ENCODE peak calls at places on chromosomes 16 and 17, in ten cellular contexts. Y is cardiac fibroblast, U is GM10248, L is GM13977, O is HCT116, F is kidney epithelial cell, B is H1, A is progenitor cell of endocrine pancreas, J is RWPE1, X is neural progenitor cell. R is an unnamed sample.

GRCh38 chr16:27335349-27336052 is 21.7 kb downstream of the IL4R start:
- DNase-seq in Y (peak), X (no peak), O (no peak), U (no peak), L (no peak), J (no peak), A (no peak), F (no peak), B (no peak), R (no peak)

GRCh38 chr17:75692976-75693375 is 25.8 kb downstream of the SAP30BP start:
- DNase-seq in Y (no peak), O (no peak), X (no peak), A (no peak), U (no peak), B (no peak), L (no peak), J (no peak), F (no peak), R (no peak)

GRCh38 chr17:50047488-50048126 is 8.3 kb upstream of the ITGA3 start:
- DNase-seq in L (no peak), X (no peak), B (no peak), O (no peak), Y (peak), U (no peak), F (peak), A (no peak), J (peak), R (no peak)

GRCh38 chr17:38868095-38868967 is 1.5 kb upstream of the LASP1 start:
- DNase-seq in U (no peak), A (no peak), Y (peak), O (no peak), X (peak), J (no peak), L (peak), B (no peak), F (no peak), R (no peak)

GRCh38 chr17:81082177-81083073 is 47.5 kb downstream of the BAIAP2 start:
- DNase-seq in J (no peak), O (no peak), F (no peak), L (no peak), B (no peak), X (no peak), A (no peak), Y (no peak), U (no peak), R (no peak)

GRCh38 chr16:85004587-85005205 is 6.6 kb downstream of the ZDHHC7 start:
- DNase-seq in U (no peak), Y (peak), F (peak), J (peak), O (no peak), A (no peak), L (no peak), B (no peak), X (no peak), R (no peak)

GRCh38 chr16:47928008-47928407 is 227.8 kb downstream of the ABCC12 start:
- DNase-seq in B (no peak), F (no peak), J (no peak), L (no peak), Y (no peak), U (no peak), O (peak), X (no peak), A (no peak), R (no peak)

GRCh38 chr17:42276609-42277341 is 584 bp upstream of the STAT5B start:
- DNase-seq in X (peak), Y (peak), O (no peak), A (peak), J (peak), L (no peak), U (peak), F (peak), B (no peak), R (no peak)

GRCh38 chr17:40121191-40121885 is 433 bp upstream of the MSL1 start:
- DNase-seq in X (peak), B (no peak), F (no peak), O (no peak), Y (peak), A (no peak), U (peak), L (no peak), J (peak), R (no peak)

GRCh38 chr17:42247734-42248133 is 28.5 kb downstream of the STAT5B start:
- DNase-seq in A (no peak), J (no peak), O (no peak), X (no peak), Y (peak), L (no peak), U (no peak), F (no peak), B (no peak), R (no peak)

GRCh38 chr16:85402910-85403692 is 210.0 kb upstream of the GSE1 start:
- DNase-seq in X (no peak), A (no peak), O (no peak), F (no peak), Y (peak), J (no peak), U (no peak), L (no peak), B (no peak), R (no peak)

GRCh38 chr17:81285179-81285878 is 9.8 kb downstream of the SLC38A10 start:
- DNase-seq in O (no peak), A (no peak), B (no peak), U (peak), F (no peak), J (no peak), X (peak), L (peak), Y (peak), R (no peak)

GRCh38 chr16:25189305-25189704 is 27.4 kb upstream of the AQP8 start:
- DNase-seq in A (no peak), U (no peak), O (no peak), L (no peak), B (no peak), F (no peak), X (no peak), Y (no peak), J (no peak), R (no peak)

GRCh38 chr16:19583665-19584300 is 28.3 kb downstream of the VPS35L start:
- DNase-seq in F (no peak), B (no peak), A (no peak), U (no peak), Y (peak), J (peak), L (peak), O (peak), X (peak), R (peak)

GRCh38 chr16:843771-844170 is 43.2 kb upstream of the GNG13 start:
- DNase-seq in A (no peak), B (no peak), L (no peak), F (no peak), X (no peak), U (no peak), Y (no peak), O (no peak), J (no peak), R (no peak)

GRCh38 chr17:69485126-69485724 is 70.7 kb downstream of the MAP2K6 start:
- DNase-seq in A (no peak), O (no peak), Y (peak), B (no peak), U (no peak), F (no peak), L (no peak), X (no peak), J (no peak), R (no peak)

GRCh38 chr17:82330322-82331239 is 3.0 kb downstream of the SECTM1 start:
- DNase-seq in Y (peak), B (no peak), U (no peak), O (no peak), X (no peak), L (no peak), J (peak), F (peak), A (no peak), R (no peak)

GRCh38 chr17:50798424-50799344 is 31.4 kb upstream of the ANKRD40CL start:
- DNase-seq in U (no peak), L (no peak), B (no peak), A (no peak), X (no peak), Y (no peak), J (peak), F (no peak), O (no peak), R (no peak)

GRCh38 chr17:69912819-69913218 is 162.2 kb upstream of the KCNJ16 start:
- DNase-seq in L (no peak), U (no peak), Y (no peak), A (no peak), F (no peak), X (no peak), O (no peak), J (no peak), B (no peak), R (no peak)

GRCh38 chr17:9538626-9539025 is 37.0 kb downstream of the STX8 start:
- DNase-seq in J (no peak), Y (no peak), X (peak), L (no peak), U (no peak), O (no peak), B (no peak), F (no peak), A (no peak), R (no peak)

GRCh38 chr17:82303944-82304808 is 13.2 kb downstream of the CD7 start:
- DNase-seq in Y (peak), O (no peak), A (no peak), J (no peak), F (no peak), B (no peak), X (no peak), L (peak), U (no peak), R (no peak)

GRCh38 chr17:50908860-50909764 is 43.0 kb upstream of the TOB1 start:
- DNase-seq in Y (no peak), B (no peak), F (no peak), X (peak), J (no peak), U (no peak), A (peak), L (no peak), O (no peak), R (no peak)

GRCh38 chr17:5789443-5789842 is 205.1 kb upstream of the NLRP1 start:
- DNase-seq in B (no peak), X (peak), J (no peak), A (no peak), L (no peak), F (no peak), U (no peak), O (no peak), Y (no peak), R (no peak)

GRCh38 chr17:64077409-64077808 is 52.5 kb downstream of the ERN1 start:
- DNase-seq in A (no peak), L (no peak), B (no peak), O (no peak), Y (no peak), X (no peak), F (no peak), U (no peak), J (no peak), R (no peak)

GRCh38 chr17:17763734-17764133 is 73.1 kb downstream of the SREBF1 start:
- DNase-seq in U (no peak), F (no peak), O (no peak), J (no peak), B (no peak), X (no peak), A (no peak), Y (no peak), L (no peak), R (no peak)

GRCh38 chr16:26877421-26877820 is 189.3 kb upstream of the C16orf82 start:
- DNase-seq in U (no peak), F (no peak), O (no peak), B (no peak), L (no peak), X (no peak), Y (no peak), J (no peak), A (no peak), R (no peak)

GRCh38 chr16:1180772-1181714 is 28.1 kb downstream of the CACNA1H start:
- DNase-seq in J (no peak), L (no peak), X (peak), B (no peak), F (no peak), Y (no peak), O (no peak), A (no peak), U (no peak), R (no peak)

GRCh38 chr16:87580855-87581261 is 21.4 kb upstream of the JPH3 start:
- DNase-seq in L (no peak), J (no peak), B (no peak), X (no peak), A (no peak), F (peak), O (no peak), Y (peak), U (no peak), R (no peak)

GRCh38 chr17:8900626-8901585 is 33.4 kb upstream of the PIK3R6 start:
- DNase-seq in J (no peak), L (no peak), X (no peak), B (no peak), F (no peak), O (no peak), A (no peak), Y (no peak), U (peak), R (peak)

GRCh38 chr17:44095647-44096496 is 25.3 kb downstream of the G6PC3 start:
- DNase-seq in A (peak), O (no peak), L (peak), F (peak), X (peak), J (peak), Y (peak), B (peak), U (peak), R (no peak)

GRCh38 chr17:48571024-48571818 is 6.9 kb downstream of the HOXB4 start:
- DNase-seq in X (no peak), L (no peak), A (no peak), O (no peak), J (no peak), Y (no peak), B (no peak), F (no peak), U (no peak), R (no peak)

GRCh38 chr16:81469183-81469677 is 24.6 kb downstream of the CMIP start:
- DNase-seq in B (no peak), J (no peak), X (no peak), A (no peak), F (no peak), Y (no peak), O (no peak), L (no peak), U (no peak), R (no peak)

DNA sequence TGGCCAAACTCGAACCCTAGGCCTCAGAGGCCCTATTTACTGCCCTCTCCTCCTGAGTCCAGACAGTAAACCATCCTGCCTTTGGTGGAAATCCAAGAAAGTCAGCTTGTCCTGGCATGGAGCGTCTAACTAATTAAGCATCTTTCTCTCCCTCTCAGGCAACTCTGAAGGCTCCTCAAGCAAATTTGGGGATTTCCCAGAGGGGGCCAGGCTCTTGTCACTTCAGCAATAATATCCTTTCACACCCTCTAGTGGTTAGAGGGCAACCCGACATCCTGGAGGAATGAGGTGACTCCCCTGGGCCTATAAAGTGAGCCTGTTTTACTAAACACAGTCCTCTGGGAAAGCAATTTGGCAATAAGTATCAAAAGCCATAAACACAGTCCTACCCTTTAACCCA is 60.4 kb downstream of the NOG start:
- DNase-seq in B (no peak), L (peak), Y (peak), A (no peak), J (peak), X (peak), O (peak), F (peak), U (peak), R (peak)
- TF ChIP-seq CTCF in B (peak), L (peak), Y (peak), A (peak), J (peak), X (peak), O (peak), F (peak), U (peak), R (peak)

GRCh38 chr17:79019631-79020584 is 4.1 kb upstream of the C1QTNF1 start:
- DNase-seq in J (peak), B (no peak), Y (peak), U (no peak), F (peak), L (no peak), O (peak), X (peak), A (no peak), R (no peak)
- TF ChIP-seq CTCF in J (peak), B (peak), Y (peak), U (peak), F (peak), L (peak), O (peak), X (peak), A (peak), R (peak)

DNA sequence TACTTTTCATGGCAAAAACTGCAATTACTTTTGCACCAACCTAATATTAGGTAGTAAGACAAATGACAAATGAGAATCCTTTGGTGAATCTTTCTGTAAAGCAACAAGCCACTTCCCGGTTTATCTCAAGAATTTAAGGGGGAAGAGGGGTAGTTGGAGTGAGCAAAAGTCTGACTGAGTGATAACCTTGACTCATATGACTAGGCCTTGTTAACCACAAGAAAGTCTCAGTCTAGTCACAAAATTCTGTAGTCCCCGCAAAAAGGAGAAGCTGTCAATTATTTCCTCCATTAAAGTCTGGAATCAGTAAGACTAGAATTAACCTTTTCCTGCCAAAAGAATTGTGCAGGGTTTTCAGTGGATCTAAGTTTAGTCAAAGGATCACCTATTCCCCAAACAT is 72.2 kb upstream of the GNAO1 start:
- DNase-seq in J (no peak), Y (no peak), F (no peak), A (no peak), B (no peak), L (no peak), U (no peak), X (no peak), O (no peak), R (no peak)
- TF ChIP-seq CTCF in J (no peak), Y (no peak), F (no peak), A (no peak), B (no peak), L (no peak), U (no peak), X (no peak), O (no peak), R (no peak)

DNA sequence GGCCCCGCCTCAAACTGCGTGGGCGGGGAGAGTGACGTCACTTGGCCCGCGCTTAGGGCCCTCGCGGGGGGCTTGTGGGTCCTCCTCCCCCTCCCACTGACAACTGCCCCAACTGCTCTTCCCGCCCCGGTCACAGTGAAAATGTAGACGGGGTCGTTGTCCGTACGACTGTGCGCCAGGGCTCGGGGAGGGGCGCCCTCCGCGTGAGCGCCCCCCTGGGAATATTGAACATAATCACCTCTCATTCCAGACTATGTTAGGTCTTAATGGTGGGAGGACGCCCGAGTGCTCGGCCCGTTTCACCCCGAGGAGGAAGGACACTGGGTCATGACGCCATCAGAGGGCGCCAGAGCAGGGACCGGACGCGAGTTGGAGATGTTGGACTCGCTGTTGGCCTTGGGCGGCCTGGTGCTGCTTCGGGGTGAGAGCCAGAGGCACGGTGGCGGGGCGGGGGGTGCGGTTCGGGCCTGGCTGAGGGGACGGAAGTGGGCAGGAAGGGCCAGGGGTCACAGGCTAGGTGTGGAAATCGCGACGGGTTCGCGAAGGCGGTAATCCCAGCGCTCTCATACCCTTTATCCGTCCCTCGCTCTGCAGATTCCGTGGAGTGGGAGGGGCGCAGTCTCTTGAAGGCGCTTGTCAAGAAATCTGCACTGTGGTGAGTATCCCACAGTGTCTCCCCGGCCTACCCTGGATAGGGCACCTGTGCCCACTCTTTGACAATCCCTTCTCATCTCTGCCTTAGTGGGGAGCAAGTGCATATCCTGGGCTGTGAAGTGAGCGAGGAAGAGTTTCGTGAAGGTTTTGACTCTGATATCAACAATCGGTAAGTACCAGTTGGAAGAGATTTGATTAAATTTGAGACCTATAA is at the start of gene ELP5:
- DNase-seq in X (peak), U (peak), A (peak), B (no peak), Y (peak), L (peak), J (peak), F (peak), O (peak), R (peak)
- TF ChIP-seq CTCF in X (peak), U (peak), A (peak), B (no peak), Y (no peak), L (peak), J (peak), F (peak), O (peak), R (peak)

DNA sequence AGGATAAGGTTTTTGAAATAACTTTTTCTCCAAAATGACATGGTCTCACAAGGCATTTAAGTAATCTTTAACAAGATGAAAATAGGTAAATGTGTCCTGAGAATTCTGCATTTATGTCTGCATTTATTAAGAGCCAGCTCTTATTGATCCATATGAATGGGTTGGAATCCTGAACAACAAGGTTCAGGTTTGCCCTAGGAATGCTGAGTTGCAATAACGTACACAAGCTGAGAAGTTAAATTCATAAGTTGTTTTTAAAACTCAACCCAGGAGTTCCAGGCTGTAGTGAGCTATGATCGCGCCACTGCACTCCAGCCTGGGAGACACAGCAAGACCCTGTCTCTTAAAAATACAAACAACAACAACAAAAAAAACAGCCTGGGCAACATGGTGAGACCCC is 28.1 kb downstream of the GLG1 start:
- DNase-seq in J (no peak), X (no peak), F (no peak), O (no peak), A (no peak), Y (no peak), L (no peak), U (no peak), B (no peak), R (no peak)
- TF ChIP-seq CTCF in J (no peak), X (no peak), F (no peak), O (no peak), A (no peak), Y (no peak), L (no peak), U (no peak), B (no peak), R (no peak)

DNA sequence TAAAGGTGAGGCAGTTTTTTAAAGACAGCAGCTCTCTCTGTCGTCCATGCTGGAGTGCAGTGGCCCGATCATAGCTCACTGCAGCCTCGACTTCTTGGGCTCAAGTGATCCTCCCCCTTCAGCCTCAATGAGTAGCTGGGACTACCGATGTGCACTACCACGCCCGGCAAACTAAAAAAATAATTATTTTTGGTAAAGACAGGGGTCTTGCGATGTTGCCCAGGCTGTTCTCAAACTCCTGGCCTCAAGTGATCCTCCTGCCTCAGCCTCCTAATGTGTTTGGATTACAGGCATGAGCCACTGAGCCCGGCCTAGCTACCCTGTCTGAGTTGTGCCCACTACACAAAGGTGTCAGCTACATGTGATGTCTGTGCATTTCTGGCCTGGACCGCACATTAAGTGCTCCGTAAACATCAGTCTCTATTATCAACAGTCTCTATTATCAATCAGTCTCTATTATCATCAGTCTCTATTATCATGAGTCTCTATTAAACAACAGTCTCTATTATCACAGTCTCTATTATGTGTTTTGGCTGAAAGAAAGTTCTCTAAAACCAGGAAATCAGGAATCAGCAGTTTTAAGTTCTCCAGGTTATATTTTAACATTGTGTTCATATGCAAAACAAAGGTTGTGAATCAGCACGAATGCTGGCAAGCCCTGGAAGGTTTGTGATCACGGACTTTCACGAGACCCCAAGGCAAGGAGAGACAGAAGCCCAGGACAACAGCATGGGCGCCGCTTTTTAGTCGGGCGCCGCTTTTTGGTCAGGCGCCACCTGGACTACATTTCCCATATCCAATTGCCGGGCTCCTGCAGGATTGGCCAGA is 696 bp upstream of the WWOX start:
- DNase-seq in B (no peak), X (no peak), J (no peak), Y (no peak), U (no peak), O (no peak), L (no peak), F (no peak), A (no peak), R (no peak)
- TF ChIP-seq CTCF in B (no peak), X (no peak), J (no peak), Y (peak), U (no peak), O (no peak), L (no peak), F (no peak), A (no peak), R (no peak)

R was measured in GM12864.